ENCODE peak calls at places on chromosomes 7 and 10, in seven cellular contexts. One of them, this sample, is unnamed.

GRCh38 chr7:116798205-116798730 is 64.1 kb upstream of the CAPZA2 start:
- DNase-seq in GM20000: no peak
- DNase-seq in endothelial cell of umbilical vein: no peak
- DNase-seq in AG04450: no peak
- DNase-seq in upper lobe of right lung: no peak
- DNase-seq in pancreas: no peak
- DNase-seq in A673: peak; percentile 90
- DNase-seq in this sample: no peak

GRCh38 chr10:28179490-28180099 is 123.3 kb downstream of the MPP7 start:
- DNase-seq in upper lobe of right lung: no peak
- DNase-seq in GM20000: peak; percentile 41
- DNase-seq in endothelial cell of umbilical vein: peak; percentile 71
- DNase-seq in pancreas: no peak
- DNase-seq in A673: peak; percentile 71
- DNase-seq in AG04450: peak; percentile 41
- DNase-seq in this sample: no peak

GRCh38 chr10:73247509-73248258 is 629 bp upstream of the DNAJC9 start:
- DNase-seq in endothelial cell of umbilical vein: no peak
- DNase-seq in A673: no peak
- DNase-seq in pancreas: no peak
- DNase-seq in AG04450: peak; percentile 16
- DNase-seq in upper lobe of right lung: no peak
- DNase-seq in GM20000: peak; percentile 17
- DNase-seq in this sample: no peak

GRCh38 chr10:84537447-84537931 is 209.1 kb downstream of the CCSER2 start:
- DNase-seq in A673: peak; percentile 76
- DNase-seq in upper lobe of right lung: no peak
- DNase-seq in pancreas: no peak
- DNase-seq in AG04450: peak; percentile 21
- DNase-seq in endothelial cell of umbilical vein: peak; percentile 70
- DNase-seq in GM20000: peak; percentile 78
- DNase-seq in this sample: no peak

GRCh38 chr7:99359465-99360154 is 14.9 kb upstream of the ARPC1B start:
- DNase-seq in A673: no peak
- DNase-seq in endothelial cell of umbilical vein: no peak
- DNase-seq in GM20000: no peak
- DNase-seq in upper lobe of right lung: no peak
- DNase-seq in pancreas: no peak
- DNase-seq in AG04450: no peak
- DNase-seq in this sample: no peak

GRCh38 chr7:33432825-33433224 is 303.5 kb downstream of the BBS9 start:
- DNase-seq in pancreas: no peak
- DNase-seq in A673: no peak
- DNase-seq in AG04450: no peak
- DNase-seq in endothelial cell of umbilical vein: no peak
- DNase-seq in GM20000: no peak
- DNase-seq in upper lobe of right lung: no peak
- DNase-seq in this sample: no peak

GRCh38 chr10:79260803-79261740 is 86.2 kb upstream of the PPIF start:
- DNase-seq in A673: no peak
- DNase-seq in endothelial cell of umbilical vein: no peak
- DNase-seq in upper lobe of right lung: no peak
- DNase-seq in pancreas: peak; percentile 49
- DNase-seq in AG04450: peak; percentile 62
- DNase-seq in GM20000: no peak
- DNase-seq in this sample: no peak

GRCh38 chr7:38339953-38340819 is 66.8 kb upstream of the TARP start:
- DNase-seq in GM20000: no peak
- DNase-seq in A673: no peak
- DNase-seq in endothelial cell of umbilical vein: no peak
- DNase-seq in AG04450: no peak
- DNase-seq in upper lobe of right lung: no peak
- DNase-seq in pancreas: no peak
- DNase-seq in this sample: no peak

GRCh38 chr7:136086712-136087111 is 109.6 kb upstream of the MTPN start:
- DNase-seq in AG04450: peak; percentile 69
- DNase-seq in A673: peak; percentile 89
- DNase-seq in upper lobe of right lung: no peak
- DNase-seq in GM20000: peak; percentile 15
- DNase-seq in endothelial cell of umbilical vein: peak; percentile 86
- DNase-seq in pancreas: peak; percentile 73
- DNase-seq in this sample: no peak

DNA sequence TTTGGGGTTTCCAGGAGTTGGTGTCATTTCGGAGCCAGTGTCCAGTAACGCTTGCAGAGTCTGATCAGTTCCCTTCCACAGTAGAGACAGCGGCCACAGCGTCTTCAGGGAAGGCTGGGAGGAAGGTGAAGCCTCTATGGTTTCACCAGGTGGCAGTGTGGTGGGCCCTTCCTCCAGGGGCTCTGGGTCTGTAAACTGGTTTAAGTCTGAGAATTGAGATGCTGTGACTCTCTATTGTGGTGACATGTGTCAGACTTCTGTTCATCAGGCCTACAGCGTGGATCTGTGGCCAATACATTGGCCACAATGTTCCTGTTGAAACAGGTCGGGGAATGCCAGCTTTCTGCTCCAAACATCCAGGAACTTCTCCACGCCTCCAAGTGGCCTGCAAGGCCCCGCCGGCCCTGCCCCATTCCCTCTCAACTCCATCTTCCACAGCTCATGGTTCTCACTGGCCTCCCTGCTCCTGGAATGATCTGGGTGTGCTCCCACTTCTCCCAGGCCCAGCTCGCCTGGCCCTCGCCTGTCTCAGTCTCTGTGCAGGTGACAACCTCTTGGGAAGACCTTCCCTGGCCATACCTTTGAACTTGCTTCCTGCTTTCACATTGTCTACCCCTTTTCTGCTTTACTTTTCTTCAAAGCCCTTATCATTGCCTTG is 124.5 kb upstream of the FAM20C start:
- DNase-seq in A673: no peak
- DNase-seq in AG04450: no peak
- DNase-seq in GM20000: no peak
- DNase-seq in endothelial cell of umbilical vein: no peak
- DNase-seq in pancreas: no peak
- DNase-seq in upper lobe of right lung: peak; percentile 39
- DNase-seq in this sample: no peak
- TF ChIP-seq CTCF in A673: no peak
- TF ChIP-seq CTCF in AG04450: no peak
- TF ChIP-seq CTCF in GM20000: no peak
- TF ChIP-seq CTCF in endothelial cell of umbilical vein: no peak
- TF ChIP-seq CTCF in pancreas: no peak
- TF ChIP-seq CTCF in upper lobe of right lung: no peak
- TF ChIP-seq CTCF in this sample: no peak

DNA sequence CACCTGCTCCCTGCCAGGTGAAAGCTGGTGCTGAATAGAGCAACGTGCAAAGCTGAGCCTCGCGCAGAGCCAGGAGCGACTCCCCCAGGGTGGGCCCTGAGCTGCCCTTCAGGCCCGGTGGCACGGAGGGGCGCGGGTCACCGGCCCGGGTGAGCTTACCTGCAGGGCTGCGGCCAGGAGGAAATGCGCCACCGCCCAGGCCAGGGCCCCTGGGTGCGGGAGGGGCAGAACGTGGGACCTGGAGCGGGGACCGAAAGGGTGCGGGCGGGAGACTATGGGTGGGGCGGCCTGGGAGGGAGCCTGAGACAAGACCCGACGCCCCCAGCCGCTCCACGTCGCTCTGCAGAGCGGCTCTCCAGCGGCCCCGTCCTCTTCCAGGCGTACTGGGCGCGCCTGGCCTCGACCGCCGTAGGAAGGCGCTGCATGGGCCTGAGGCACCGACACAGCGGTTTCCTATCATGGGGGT is 122.1 kb downstream of the BTAF1 start:
- DNase-seq in pancreas: no peak
- DNase-seq in A673: no peak
- DNase-seq in endothelial cell of umbilical vein: no peak
- DNase-seq in AG04450: no peak
- DNase-seq in GM20000: no peak
- DNase-seq in upper lobe of right lung: no peak
- DNase-seq in this sample: no peak
- TF ChIP-seq CTCF in pancreas: no peak
- TF ChIP-seq CTCF in A673: no peak
- TF ChIP-seq CTCF in endothelial cell of umbilical vein: no peak
- TF ChIP-seq CTCF in AG04450: no peak
- TF ChIP-seq CTCF in GM20000: no peak
- TF ChIP-seq CTCF in upper lobe of right lung: no peak
- TF ChIP-seq CTCF in this sample: no peak

DNA sequence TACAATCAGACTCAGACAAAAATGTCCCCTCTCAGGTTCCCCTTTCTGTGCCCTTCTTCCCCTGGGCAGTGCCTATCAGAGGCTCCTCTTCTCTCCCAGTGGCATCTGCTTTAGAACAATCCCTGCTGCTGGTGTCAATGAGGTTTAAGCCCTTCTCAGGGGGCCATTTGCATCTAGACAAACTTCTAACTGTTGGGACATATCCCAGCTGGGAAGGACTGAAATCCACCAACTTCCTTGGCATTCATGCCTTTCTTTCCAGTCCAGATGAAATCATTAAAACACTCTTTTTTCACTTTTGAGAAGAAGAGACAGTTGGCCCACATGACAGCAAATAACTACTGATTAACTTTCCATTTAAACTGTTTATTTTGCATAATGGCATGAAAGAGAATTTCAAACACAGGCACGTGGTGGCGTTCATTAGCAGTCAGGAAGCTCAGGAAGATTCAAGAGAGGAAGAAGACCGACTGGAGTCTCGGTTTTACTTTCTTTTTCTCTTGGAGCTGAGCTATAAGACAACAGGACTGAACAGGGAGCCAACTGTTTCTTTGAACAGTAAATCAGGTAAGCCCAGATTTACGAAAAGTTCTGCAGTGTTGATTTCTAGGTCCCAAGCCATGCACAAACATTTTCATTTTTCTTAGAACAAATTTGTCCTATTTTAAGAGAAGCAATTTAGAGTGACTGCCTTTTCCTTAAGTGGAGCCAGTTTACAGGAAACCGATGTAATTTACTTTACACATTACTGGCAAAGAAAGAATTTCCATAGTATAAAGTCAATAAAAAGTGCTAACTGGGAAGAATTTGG is at the start of gene GIMAP2:
- DNase-seq in endothelial cell of umbilical vein: peak; percentile 87
- DNase-seq in A673: peak; percentile 54
- DNase-seq in upper lobe of right lung: no peak
- DNase-seq in GM20000: peak; percentile 60
- DNase-seq in AG04450: no peak
- DNase-seq in pancreas: no peak
- DNase-seq in this sample: no peak
- TF ChIP-seq CTCF in endothelial cell of umbilical vein: no peak
- TF ChIP-seq CTCF in A673: no peak
- TF ChIP-seq CTCF in upper lobe of right lung: no peak
- TF ChIP-seq CTCF in GM20000: no peak
- TF ChIP-seq CTCF in AG04450: no peak
- TF ChIP-seq CTCF in pancreas: no peak
- TF ChIP-seq CTCF in this sample: no peak

GRCh38 chr7:117863618-117864017 is 9.6 kb downstream of the CTTNBP2 start:
- DNase-seq in upper lobe of right lung: no peak
- DNase-seq in pancreas: no peak
- DNase-seq in GM20000: no peak
- DNase-seq in A673: no peak
- DNase-seq in AG04450: peak; percentile 32
- DNase-seq in endothelial cell of umbilical vein: no peak
- DNase-seq in this sample: no peak

GRCh38 chr7:117857718-117858117 is 15.5 kb downstream of the CTTNBP2 start:
- DNase-seq in endothelial cell of umbilical vein: no peak
- DNase-seq in pancreas: no peak
- DNase-seq in AG04450: no peak
- DNase-seq in GM20000: no peak
- DNase-seq in A673: no peak
- DNase-seq in upper lobe of right lung: no peak
- DNase-seq in this sample: no peak

GRCh38 chr7:117862378-117862777 is 10.9 kb downstream of the CTTNBP2 start:
- DNase-seq in A673: no peak
- DNase-seq in endothelial cell of umbilical vein: no peak
- DNase-seq in AG04450: no peak
- DNase-seq in pancreas: no peak
- DNase-seq in upper lobe of right lung: no peak
- DNase-seq in GM20000: no peak
- DNase-seq in this sample: no peak

GRCh38 chr7:117858731-117859130 is 14.5 kb downstream of the CTTNBP2 start:
- DNase-seq in AG04450: no peak
- DNase-seq in endothelial cell of umbilical vein: no peak
- DNase-seq in GM20000: no peak
- DNase-seq in A673: no peak
- DNase-seq in pancreas: no peak
- DNase-seq in upper lobe of right lung: no peak
- DNase-seq in this sample: no peak

DNA sequence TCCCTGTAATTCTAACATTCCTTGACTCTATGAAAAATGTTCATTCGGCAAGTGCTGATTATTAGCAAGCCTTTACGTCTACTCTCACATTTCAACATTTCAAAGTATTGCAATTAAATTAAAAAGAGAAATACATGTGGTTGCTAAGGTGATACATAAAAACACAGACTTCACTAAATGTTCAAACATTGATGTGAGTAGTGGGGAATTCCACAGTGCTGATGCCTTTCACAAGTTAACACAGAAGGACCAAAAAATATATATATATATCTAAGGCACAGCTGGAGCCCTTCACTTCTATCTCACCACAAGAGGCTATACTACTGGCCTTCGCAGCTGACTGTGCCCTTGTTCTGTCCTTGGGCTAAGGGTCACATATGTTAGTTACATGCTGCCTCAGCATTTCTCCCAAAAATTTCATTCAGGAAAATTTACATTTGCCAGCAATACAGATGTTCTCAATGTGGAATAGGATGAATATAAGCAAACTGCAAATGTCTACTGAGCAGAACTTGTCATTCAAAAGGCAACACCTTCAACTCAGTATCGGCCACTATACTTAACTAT is 13.9 kb downstream of the CTTNBP2 start:
- DNase-seq in upper lobe of right lung: no peak
- DNase-seq in A673: no peak
- DNase-seq in GM20000: no peak
- DNase-seq in endothelial cell of umbilical vein: no peak
- DNase-seq in AG04450: no peak
- DNase-seq in pancreas: no peak
- DNase-seq in this sample: no peak
- TF ChIP-seq CTCF in upper lobe of right lung: no peak
- TF ChIP-seq CTCF in A673: no peak
- TF ChIP-seq CTCF in GM20000: no peak
- TF ChIP-seq CTCF in endothelial cell of umbilical vein: no peak
- TF ChIP-seq CTCF in AG04450: no peak
- TF ChIP-seq CTCF in pancreas: no peak
- TF ChIP-seq CTCF in this sample: no peak

GRCh38 chr7:118974836-118975235 is 750.3 kb downstream of the ANKRD7 start:
- DNase-seq in pancreas: no peak
- DNase-seq in GM20000: no peak
- DNase-seq in AG04450: no peak
- DNase-seq in endothelial cell of umbilical vein: no peak
- DNase-seq in A673: no peak
- DNase-seq in upper lobe of right lung: no peak
- DNase-seq in this sample: no peak

GRCh38 chr7:118969370-118969769 is 744.9 kb downstream of the ANKRD7 start:
- DNase-seq in GM20000: no peak
- DNase-seq in pancreas: no peak
- DNase-seq in A673: no peak
- DNase-seq in upper lobe of right lung: no peak
- DNase-seq in endothelial cell of umbilical vein: no peak
- DNase-seq in AG04450: no peak
- DNase-seq in this sample: no peak
- TF ChIP-seq CTCF in GM20000: no peak
- TF ChIP-seq CTCF in pancreas: no peak
- TF ChIP-seq CTCF in A673: no peak
- TF ChIP-seq CTCF in upper lobe of right lung: no peak
- TF ChIP-seq CTCF in endothelial cell of umbilical vein: no peak
- TF ChIP-seq CTCF in AG04450: no peak
- TF ChIP-seq CTCF in this sample: no peak